ENCODE peak calls at places on chromosome 11, in four cellular contexts. N is stimulated activated CD8-positive, alpha-beta memory T cell treated with anti-CD3 and anti-CD28 coated beads, Interleukin-7, amount 100 ng/mL, for 1 hour; R is occipital lobe; K is AG09319. M is an unnamed sample.

GRCh38 chr11:93219440-93219839 is 21.6 kb upstream of the SLC36A4 start:
- DNase-seq in N (no peak), R (no peak), K (no peak), M (no peak)

GRCh38 chr11:121429556-121429955 is 22.6 kb upstream of the SORL1 start:
- DNase-seq in N (no peak), R (no peak), K (no peak), M (no peak)

GRCh38 chr11:37352485-37352884 is 754.4 kb upstream of the RAG2 start:
- DNase-seq in N (no peak), R (no peak), K (no peak), M (no peak)

GRCh38 chr11:62909107-62909894 is 11.9 kb downstream of the CHRM1 start:
- DNase-seq in N (no peak), R (no peak), K (no peak), M (peak; percentile 89)

GRCh38 chr11:111559791-111560190 is 19.3 kb downstream of the LAYN start:
- DNase-seq in N (no peak), R (no peak), K (no peak), M (no peak)

GRCh38 chr11:47652070-47652469 is 9.7 kb upstream of the MTCH2 start:
- DNase-seq in N (no peak), R (no peak), K (no peak), M (no peak)

GRCh38 chr11:69489031-69489745 is 7.7 kb downstream of the LINC01488 start:
- DNase-seq in N (no peak), R (no peak), K (no peak), M (no peak)

GRCh38 chr11:46120711-46121327 is 435 bp downstream of the PHF21A start:
- DNase-seq in N (no peak), R (peak; percentile 57), K (no peak), M (peak; percentile 63)

GRCh38 chr11:122874991-122875390 is 7.6 kb upstream of the JHY start:
- DNase-seq in N (no peak), R (no peak), K (no peak), M (no peak)

GRCh38 chr11:125892071-125892470 is 4.6 kb downstream of the HYLS1 start:
- DNase-seq in N (no peak), R (no peak), K (no peak), M (no peak)

GRCh38 chr11:129992161-129992944 is 10.3 kb downstream of the PRDM10 start:
- DNase-seq in N (no peak), R (no peak), K (no peak), M (peak; percentile 80)

GRCh38 chr11:62752994-62753735 is 795 bp downstream of the ZBTB3 start:
- DNase-seq in N (no peak), R (no peak), K (no peak), M (no peak)

GRCh38 chr11:44188643-44189042 is 93.2 kb downstream of the EXT2 start:
- DNase-seq in N (no peak), R (no peak), K (no peak), M (peak; percentile 9)

GRCh38 chr11:67269401-67270255 is 3.4 kb downstream of the GRK2 start:
- DNase-seq in N (no peak), R (no peak), K (no peak), M (no peak)

GRCh38 chr11:4480577-4481539 is 1.6 kb upstream of the OR52K1 start:
- DNase-seq in N (no peak), R (no peak), K (no peak), M (no peak)

GRCh38 chr11:18768472-18768901 is 23.1 kb downstream of the PTPN5 start:
- DNase-seq in N (no peak), R (peak; percentile 73), K (no peak), M (no peak)

GRCh38 chr11:64655901-64656601 is 65.0 kb downstream of the SLC22A12 start:
- DNase-seq in N (no peak), R (no peak), K (no peak), M (no peak)

GRCh38 chr11:114621072-114621471 is 25.5 kb upstream of the NXPE4 start:
- DNase-seq in N (no peak), R (no peak), K (no peak), M (no peak)

GRCh38 chr11:3158821-3159220 is 6.3 kb downstream of the OSBPL5 start:
- DNase-seq in N (no peak), R (no peak), K (no peak), M (no peak)

GRCh38 chr11:44556735-44557409 is 8.6 kb upstream of the CD82 start:
- DNase-seq in N (peak; percentile 41), R (peak; percentile 38), K (no peak), M (peak; percentile 62)

GRCh38 chr11:3939211-3939610 is 83.7 kb downstream of the STIM1 start:
- DNase-seq in N (no peak), R (no peak), K (no peak), M (no peak)

GRCh38 chr11:1297011-1297575 is 12.3 kb downstream of the TOLLIP start:
- DNase-seq in N (no peak), R (no peak), K (no peak), M (no peak)

GRCh38 chr11:69499216-69499945 is 17.9 kb downstream of the LINC01488 start:
- DNase-seq in N (no peak), R (no peak), K (no peak), M (no peak)

GRCh38 chr11:44351898-44352498 is 42.1 kb upstream of the ALX4 start:
- DNase-seq in N (no peak), R (no peak), K (no peak), M (no peak)

GRCh38 chr11:35427158-35427557 is 7.8 kb upstream of the SLC1A2 start:
- DNase-seq in N (no peak), R (no peak), K (peak; percentile 45), M (no peak)

GRCh38 chr11:69442012-69442806 is 39.3 kb upstream of the LINC01488 start:
- DNase-seq in N (no peak), R (no peak), K (no peak), M (no peak)

M was measured in Caco-2.